ENCODE peak calls at places on chromosomes 12 and 14, in six cellular contexts. K is astrocyte, X is bronchial epithelial cell, Y is ovary, B is fibroblast of pulmonary artery, A is heart right ventricle. L is an unnamed sample.

GRCh38 chr12:26068503-26068902 is 56.3 kb downstream of the BHLHE41 start:
- DNase-seq in K (no peak), X (no peak), Y (no peak), B (no peak), A (no peak), L (no peak)

GRCh38 chr12:88251798-88252197 is 109.7 kb downstream of the TMTC3 start:
- DNase-seq in X (no peak), Y (no peak), K (no peak), A (no peak), B (no peak), L (no peak)

GRCh38 chr12:104505095-104505819 is 48.5 kb downstream of the CHST11 start:
- DNase-seq in Y (no peak), X (no peak), K (no peak), A (no peak), B (no peak), L (no peak)

GRCh38 chr14:104580961-104581360 is 1.4 kb downstream of the C14orf180 start:
- DNase-seq in B (no peak), K (peak), A (peak), Y (no peak), X (peak), L (no peak)

GRCh38 chr14:36362648-36363047 is 42.2 kb upstream of the MBIP start:
- DNase-seq in X (no peak), Y (no peak), A (no peak), K (no peak), B (no peak), L (no peak)

GRCh38 chr12:51865757-51866270 is 17.3 kb upstream of the FIGNL2 start:
- DNase-seq in X (no peak), K (no peak), Y (no peak), B (no peak), A (no peak), L (no peak)

GRCh38 chr14:65103150-65103760 is 938 bp upstream of the MAX start:
- DNase-seq in Y (no peak), B (peak), K (no peak), X (peak), A (no peak), L (no peak)

GRCh38 chr14:99273025-99273723 is 1.2 kb upstream of the BCL11B start:
- DNase-seq in Y (no peak), K (no peak), B (no peak), A (no peak), X (peak), L (peak)

GRCh38 chr12:104790296-104791125 is 167.6 kb downstream of the SLC41A2 start:
- DNase-seq in X (no peak), B (no peak), Y (peak), K (no peak), A (peak), L (peak)

GRCh38 chr14:81437226-81437625 is 37.1 kb upstream of the STON2 start:
- DNase-seq in A (no peak), B (no peak), K (no peak), X (no peak), Y (no peak), L (no peak)

GRCh38 chr14:32225378-32225920 is 22.4 kb upstream of the RNU6-8 start:
- DNase-seq in A (no peak), X (no peak), B (no peak), Y (no peak), K (no peak), L (no peak)

GRCh38 chr14:96268426-96269358 is 12.7 kb downstream of the BDKRB1 start:
- DNase-seq in B (peak), K (peak), Y (peak), A (peak), X (peak), L (no peak)

GRCh38 chr14:66405158-66405557 is 81.0 kb upstream of the CCDC196 start:
- DNase-seq in Y (no peak), B (peak), X (peak), A (no peak), K (peak), L (no peak)

GRCh38 chr14:72075649-72076334 is 143.6 kb downstream of the RGS6 start:
- DNase-seq in K (no peak), A (no peak), Y (no peak), B (no peak), X (no peak), L (no peak)

GRCh38 chr12:15278816-15279658 is 43.3 kb upstream of the PTPRO start:
- DNase-seq in B (peak), X (peak), A (peak), K (peak), Y (no peak), L (no peak)

GRCh38 chr14:95274874-95275273 is 44.8 kb downstream of the CLMN start:
- DNase-seq in Y (no peak), B (no peak), X (no peak), K (no peak), A (no peak), L (no peak)

GRCh38 chr12:70798016-70798768 is 122.3 kb downstream of the PTPRR start:
- DNase-seq in B (no peak), Y (no peak), A (no peak), K (no peak), X (peak), L (no peak)

GRCh38 chr12:49220972-49221371 is 32.1 kb upstream of the TUBA1A start:
- DNase-seq in A (no peak), X (no peak), B (no peak), K (no peak), Y (no peak), L (no peak)

GRCh38 chr14:87049886-87050820 is 942.8 kb downstream of the GALC start:
- DNase-seq in K (no peak), A (no peak), X (peak), B (peak), Y (no peak), L (peak)

GRCh38 chr12:95185096-95185495 is 32.2 kb downstream of the FGD6 start:
- DNase-seq in X (no peak), A (no peak), K (no peak), B (no peak), Y (no peak), L (no peak)

GRCh38 chr12:114686421-114687268 is 2.7 kb upstream of the TBX3 start:
- DNase-seq in A (no peak), K (no peak), Y (no peak), X (no peak), B (no peak), L (no peak)

GRCh38 chr14:73381379-73382013 is 76.8 kb downstream of the NUMB start:
- DNase-seq in Y (no peak), K (no peak), A (no peak), B (no peak), X (no peak), L (no peak)

GRCh38 chr12:41521872-41522379 is 333.8 kb downstream of the PDZRN4 start:
- DNase-seq in X (peak), A (no peak), K (peak), B (peak), Y (no peak), L (no peak)

GRCh38 chr14:23114669-23115491 is 4.2 kb downstream of the CEBPE start:
- DNase-seq in A (no peak), X (peak), Y (no peak), B (peak), K (peak), L (no peak)

GRCh38 chr12:106297681-106298080 is 4.9 kb upstream of the TCP11L2 start:
- DNase-seq in A (no peak), Y (no peak), B (no peak), K (no peak), X (no peak), L (no peak)

GRCh38 chr14:75826599-75826998 is 155.2 kb downstream of the TGFB3 start:
- DNase-seq in K (no peak), X (peak), Y (no peak), A (no peak), B (no peak), L (no peak)

GRCh38 chr14:58104808-58105207 is 47.2 kb downstream of the ARMH4 start:
- DNase-seq in K (peak), Y (no peak), X (peak), A (no peak), B (peak), L (no peak)

GRCh38 chr14:59107819-59108218 is 80.6 kb upstream of the DAAM1 start:
- DNase-seq in A (no peak), X (no peak), K (no peak), B (no peak), Y (no peak), L (no peak)

GRCh38 chr14:94679106-94679819 is 67.1 kb downstream of the SERPINA3 start:
- DNase-seq in X (no peak), A (no peak), K (no peak), Y (no peak), B (no peak), L (no peak)

GRCh38 chr12:59742831-59743230 is 147.0 kb downstream of the SLC16A7 start:
- DNase-seq in A (no peak), X (peak), K (peak), Y (no peak), B (no peak), L (no peak)

GRCh38 chr12:106142591-106143261 is 4.0 kb upstream of the NUAK1 start:
- DNase-seq in A (no peak), K (no peak), Y (no peak), X (no peak), B (no peak), L (no peak)

GRCh38 chr14:25841226-25841625 is 756.6 kb downstream of the NOVA1 start:
- DNase-seq in B (no peak), Y (no peak), K (no peak), X (peak), A (no peak), L (no peak)

GRCh38 chr12:45546545-45546944 is 183.0 kb upstream of the ARID2 start:
- DNase-seq in A (no peak), K (no peak), B (no peak), Y (no peak), X (no peak), L (no peak)

GRCh38 chr12:45547822-45548221 is 181.7 kb upstream of the ARID2 start:
- DNase-seq in B (peak), K (peak), X (no peak), A (no peak), Y (no peak), L (no peak)

GRCh38 chr12:45547132-45547531 is 182.4 kb upstream of the ARID2 start:
- DNase-seq in A (no peak), K (no peak), B (no peak), Y (no peak), X (no peak), L (no peak)

GRCh38 chr12:45540661-45541341 is 188.7 kb upstream of the ARID2 start:
- DNase-seq in Y (no peak), K (no peak), X (no peak), B (no peak), A (no peak), L (no peak)

DNA sequence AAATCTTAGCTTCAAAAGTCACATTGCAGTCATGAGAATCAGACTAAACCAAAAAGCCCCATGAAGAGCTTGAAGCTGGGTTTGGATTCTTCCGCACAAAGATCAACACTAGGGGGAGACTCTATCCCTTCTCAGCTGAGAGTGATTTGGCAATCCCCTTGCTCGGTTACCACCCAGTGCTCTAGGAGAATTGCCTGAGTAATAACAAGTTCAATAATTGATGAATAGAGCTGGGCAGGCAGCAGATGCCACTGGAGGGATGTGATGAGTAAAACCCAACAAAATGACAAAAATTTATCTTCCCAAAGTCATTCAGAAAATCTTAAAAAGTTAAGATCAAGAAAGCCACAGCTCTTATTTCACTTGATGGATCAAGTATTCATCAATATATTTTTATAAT is 185.6 kb upstream of the ARID2 start:
- DNase-seq in B (peak), K (peak), X (peak), Y (no peak), A (no peak), L (peak)
- TF ChIP-seq CTCF in B (peak), K (peak), X (peak), Y (peak), A (peak), L (peak)

DNA sequence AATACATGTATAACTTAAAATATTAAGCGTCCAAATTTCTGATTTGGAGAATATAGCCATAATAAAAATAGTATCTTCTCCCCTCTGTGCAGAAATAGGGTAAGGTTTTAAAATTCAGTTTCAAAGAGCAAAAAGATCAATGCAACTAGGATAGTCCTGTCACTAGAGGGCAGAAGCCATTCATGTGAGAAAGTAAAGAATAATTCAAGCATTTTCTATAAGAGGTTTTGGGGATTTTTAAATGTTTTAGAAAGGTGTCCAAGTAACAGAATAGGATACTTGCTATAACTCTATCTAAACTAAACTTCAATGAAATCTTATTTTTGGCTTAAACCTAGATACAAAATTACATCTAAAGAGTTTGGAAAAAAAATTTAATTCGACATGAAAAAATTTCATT is 50.3 kb downstream of the ADAMTS20 start:
- DNase-seq in B (peak), A (no peak), Y (no peak), X (peak), K (peak), L (no peak)
- TF ChIP-seq CTCF in B (peak), A (no peak), Y (no peak), X (peak), K (peak), L (no peak)

DNA sequence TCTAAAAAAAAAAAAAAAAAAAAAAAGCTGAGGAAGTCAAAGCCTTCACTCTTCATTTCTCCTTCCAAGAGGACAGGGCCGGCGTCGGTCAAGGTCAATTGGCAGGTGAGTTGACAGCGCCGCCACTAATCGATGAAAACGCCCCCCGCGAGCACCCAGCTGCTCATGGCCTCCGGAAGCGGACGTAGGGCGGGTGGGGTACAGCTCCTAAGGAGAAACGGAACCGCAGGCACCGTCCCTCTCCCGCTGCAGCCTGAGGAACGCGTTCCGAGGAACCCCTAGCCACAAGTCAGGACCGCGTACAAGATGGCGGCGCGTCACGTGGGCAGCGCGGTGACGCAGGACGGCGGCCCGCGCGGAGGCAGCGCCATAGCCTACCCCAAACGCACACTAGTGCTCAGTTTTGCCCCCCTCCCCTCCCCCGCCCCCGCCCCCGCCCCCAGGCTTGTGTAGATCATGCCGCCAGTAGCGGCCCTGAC is at the start of gene ATF1:
- DNase-seq in Y (peak), X (peak), A (peak), B (peak), K (peak), L (peak)
- TF ChIP-seq CTCF in Y (no peak), X (no peak), A (no peak), B (no peak), K (no peak), L (no peak)

GRCh38 chr12:7835766-7836165 is 36.9 kb downstream of the SLC2A14 start:
- DNase-seq in X (no peak), Y (no peak), A (no peak), B (no peak), K (no peak), L (no peak)
- TF ChIP-seq CTCF in X (no peak), Y (no peak), A (no peak), B (no peak), K (no peak), L (no peak)

DNA sequence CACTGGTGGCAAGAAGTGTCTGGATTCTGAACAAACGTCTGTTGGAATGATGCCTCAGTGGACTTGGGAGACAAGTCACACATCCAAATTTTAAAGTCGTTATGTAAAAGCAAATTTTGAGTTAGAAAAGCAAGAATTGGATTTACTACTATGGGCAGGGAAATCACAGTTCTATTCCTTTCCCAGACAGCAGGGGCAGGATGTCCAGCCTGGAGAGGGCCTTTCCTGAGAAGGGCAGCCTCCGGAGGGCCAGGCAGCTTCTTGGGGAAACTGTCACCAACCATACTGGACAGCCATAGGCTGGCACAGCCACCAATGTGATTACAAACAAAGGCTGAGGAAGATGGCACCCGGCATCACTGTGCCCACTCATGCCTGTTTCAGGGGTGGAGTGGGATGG is 11.1 kb downstream of the SLC24A4 start:
- DNase-seq in K (no peak), A (no peak), Y (no peak), B (no peak), X (no peak), L (no peak)
- TF ChIP-seq CTCF in K (no peak), A (no peak), Y (no peak), B (no peak), X (no peak), L (no peak)

GRCh38 chr12:110861729-110862128 is 14.9 kb downstream of the CCDC63 start:
- DNase-seq in Y (no peak), K (no peak), B (no peak), A (no peak), X (no peak), L (no peak)
- TF ChIP-seq CTCF in Y (no peak), K (no peak), B (no peak), A (no peak), X (peak), L (no peak)

GRCh38 chr12:72467985-72468384 is 195.8 kb downstream of the TRHDE start:
- DNase-seq in A (no peak), Y (no peak), B (no peak), K (no peak), X (no peak), L (no peak)

GRCh38 chr12:72476301-72476700 is 204.1 kb downstream of the TRHDE start:
- DNase-seq in Y (no peak), A (no peak), B (no peak), K (no peak), X (no peak), L (no peak)

GRCh38 chr12:72471806-72472205 is 199.6 kb downstream of the TRHDE start:
- DNase-seq in X (no peak), A (no peak), B (no peak), K (no peak), Y (no peak), L (no peak)

GRCh38 chr12:72468505-72468904 is 196.3 kb downstream of the TRHDE start:
- DNase-seq in K (no peak), A (no peak), X (no peak), B (no peak), Y (no peak), L (no peak)

GRCh38 chr12:72472350-72472749 is 200.2 kb downstream of the TRHDE start:
- DNase-seq in B (no peak), A (no peak), Y (no peak), X (no peak), K (no peak), L (no peak)
- TF ChIP-seq CTCF in B (no peak), A (no peak), Y (no peak), X (no peak), K (no peak), L (no peak)

GRCh38 chr12:130391186-130391585 is 53.5 kb downstream of the PIWIL1 start:
- DNase-seq in Y (no peak), X (no peak), A (no peak), B (no peak), K (no peak), L (no peak)

GRCh38 chr12:130382818-130383217 is 45.1 kb downstream of the PIWIL1 start:
- DNase-seq in X (no peak), A (no peak), Y (no peak), K (no peak), B (no peak), L (no peak)

GRCh38 chr12:130384234-130384633 is 46.5 kb downstream of the PIWIL1 start:
- DNase-seq in B (no peak), X (no peak), Y (no peak), K (no peak), A (no peak), L (no peak)

DNA sequence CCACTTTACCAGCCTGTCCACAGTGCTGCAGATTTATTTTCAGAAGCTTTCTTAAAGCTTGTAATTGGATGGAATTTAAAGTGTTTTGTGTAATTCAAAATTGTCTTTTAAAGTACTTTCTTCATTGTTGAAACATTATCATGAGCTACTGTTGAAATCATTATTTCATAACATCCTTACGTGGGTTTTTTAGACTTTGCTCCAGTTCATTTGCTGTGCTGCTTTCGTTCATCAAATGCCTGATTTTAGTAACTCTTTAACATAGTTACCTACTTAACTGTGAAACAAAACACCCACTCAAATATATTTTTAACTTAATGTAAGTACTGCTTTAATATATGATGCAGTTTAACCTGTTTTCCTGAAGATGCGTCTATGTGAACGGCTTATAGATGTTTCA is 47.5 kb downstream of the PIWIL1 start:
- DNase-seq in B (no peak), K (no peak), X (no peak), Y (no peak), A (no peak), L (no peak)
- TF ChIP-seq CTCF in B (no peak), K (no peak), X (no peak), Y (no peak), A (no peak), L (no peak)

GRCh38 chr12:66447643-66448042 is 145.3 kb downstream of the HELB start:
- DNase-seq in Y (no peak), A (no peak), X (no peak), K (no peak), B (no peak), L (no peak)
- TF ChIP-seq CTCF in Y (no peak), A (no peak), X (no peak), K (no peak), B (no peak), L (no peak)

L was measured in endothelial cell.